ENCODE peak calls at places on chromosomes 3 and 15, in eight cellular contexts. R is activated T-helper 1 cell treated with anti-CD3 and anti-CD28 coated beads, Interleukin-2, amount 50 U/mL, for 16 hours; S is GM03348; N is glutamatergic neuron; V is ACHN; O is iris pigment epithelial cell; L is ELF-1; Q is WTC11. D is an unnamed sample.

GRCh38 chr15:99176757-99177156 is 71.9 kb downstream of the SYNM start:
- DNase-seq in R (no peak), S (no peak), N (no peak), V (no peak), O (no peak), L (no peak), Q (no peak), D (no peak)

GRCh38 chr3:179606534-179607085 is 2.0 kb downstream of the NDUFB5 start:
- DNase-seq in R (no peak), S (no peak), N (no peak), V (no peak), O (no peak), L (no peak), Q (no peak), D (no peak)

GRCh38 chr3:12194669-12195161 is 36.0 kb upstream of the TIMP4 start:
- DNase-seq in R (no peak), S (no peak), N (no peak), V (peak), O (peak), L (peak), Q (no peak), D (no peak)

GRCh38 chr3:194003128-194004057 is 132.6 kb upstream of the HES1 start:
- DNase-seq in R (no peak), S (peak), N (peak), V (peak), O (peak), L (peak), Q (peak), D (peak)

GRCh38 chr3:86785381-86785780 is 205.6 kb downstream of the VGLL3 start:
- DNase-seq in R (no peak), S (peak), N (no peak), V (peak), O (peak), L (no peak), Q (no peak), D (no peak)

GRCh38 chr3:160226026-160226739 is 961 bp downstream of the C3orf80 start:
- DNase-seq in R (no peak), S (peak), N (peak), V (no peak), O (no peak), L (peak), Q (peak), D (peak)

GRCh38 chr15:83205725-83206324 is 1.8 kb downstream of the HDGFL3 start:
- DNase-seq in R (no peak), S (peak), N (no peak), V (peak), O (peak), L (no peak), Q (no peak), D (no peak)

GRCh38 chr3:24688446-24689148 is 193.9 kb upstream of the THRB start:
- DNase-seq in R (no peak), S (no peak), N (no peak), V (no peak), O (peak), L (no peak), Q (peak), D (no peak)

GRCh38 chr15:92510163-92510882 is 116.6 kb downstream of the ST8SIA2 start:
- DNase-seq in R (no peak), S (no peak), N (no peak), V (no peak), O (no peak), L (peak), Q (no peak), D (no peak)

D was measured in nephron progenitor cell.